ENCODE peak calls at places on chromosomes 4 and X, in four cellular contexts. One of them, this sample, is unnamed.

GRCh38 chrX:130669233-130669632 is 233.8 kb downstream of the ENOX2 start:
- DNase-seq in right cardiac atrium: no peak
- DNase-seq in neural crest cell: no peak
- DNase-seq in activated T-helper 1 cell treated with anti-CD3 and anti-CD28 coated beads, Interleukin-2, amount 50 U/mL, for 16 hours: no peak
- DNase-seq in this sample: no peak

GRCh38 chr4:40956726-40957255 is 207.0 kb downstream of the NSUN7 start:
- DNase-seq in right cardiac atrium: no peak
- DNase-seq in neural crest cell: no peak
- DNase-seq in activated T-helper 1 cell treated with anti-CD3 and anti-CD28 coated beads, Interleukin-2, amount 50 U/mL, for 16 hours: no peak
- DNase-seq in this sample: no peak

GRCh38 chr4:174631901-174632758 is 109.8 kb upstream of the HPGD start:
- DNase-seq in right cardiac atrium: no peak
- DNase-seq in neural crest cell: no peak
- DNase-seq in activated T-helper 1 cell treated with anti-CD3 and anti-CD28 coated beads, Interleukin-2, amount 50 U/mL, for 16 hours: no peak
- DNase-seq in this sample: no peak

GRCh38 chrX:15244421-15244820 is 25.5 kb downstream of the ASB9 start:
- DNase-seq in right cardiac atrium: no peak
- DNase-seq in neural crest cell: no peak
- DNase-seq in activated T-helper 1 cell treated with anti-CD3 and anti-CD28 coated beads, Interleukin-2, amount 50 U/mL, for 16 hours: no peak
- DNase-seq in this sample: no peak

GRCh38 chrX:36867143-36867542 is 141.0 kb upstream of the FAM47C start:
- DNase-seq in right cardiac atrium: no peak
- DNase-seq in neural crest cell: peak
- DNase-seq in activated T-helper 1 cell treated with anti-CD3 and anti-CD28 coated beads, Interleukin-2, amount 50 U/mL, for 16 hours: no peak
- DNase-seq in this sample: no peak

GRCh38 chrX:154548028-154548316 is 552 bp downstream of the IKBKG start:
- DNase-seq in right cardiac atrium: no peak
- DNase-seq in neural crest cell: no peak
- DNase-seq in activated T-helper 1 cell treated with anti-CD3 and anti-CD28 coated beads, Interleukin-2, amount 50 U/mL, for 16 hours: no peak
- DNase-seq in this sample: no peak

GRCh38 chr4:74109894-74110605 is 11.1 kb upstream of the CXCL2 start:
- DNase-seq in right cardiac atrium: no peak
- DNase-seq in neural crest cell: no peak
- DNase-seq in activated T-helper 1 cell treated with anti-CD3 and anti-CD28 coated beads, Interleukin-2, amount 50 U/mL, for 16 hours: no peak
- DNase-seq in this sample: no peak

GRCh38 chr4:16192067-16192466 is 34.2 kb downstream of the TAPT1 start:
- DNase-seq in right cardiac atrium: no peak
- DNase-seq in neural crest cell: no peak
- DNase-seq in activated T-helper 1 cell treated with anti-CD3 and anti-CD28 coated beads, Interleukin-2, amount 50 U/mL, for 16 hours: no peak
- DNase-seq in this sample: no peak

GRCh38 chr4:161457906-161458305 is 705.9 kb downstream of the FSTL5 start:
- DNase-seq in right cardiac atrium: no peak
- DNase-seq in neural crest cell: no peak
- DNase-seq in activated T-helper 1 cell treated with anti-CD3 and anti-CD28 coated beads, Interleukin-2, amount 50 U/mL, for 16 hours: no peak
- DNase-seq in this sample: no peak

GRCh38 chrX:45765726-45766125 is 565.0 kb upstream of the DIPK2B start:
- DNase-seq in right cardiac atrium: no peak
- DNase-seq in neural crest cell: no peak
- DNase-seq in activated T-helper 1 cell treated with anti-CD3 and anti-CD28 coated beads, Interleukin-2, amount 50 U/mL, for 16 hours: no peak
- DNase-seq in this sample: no peak

GRCh38 chrX:71908387-71908786 is 2.3 kb upstream of the NHSL2 start:
- DNase-seq in right cardiac atrium: no peak
- DNase-seq in neural crest cell: no peak
- DNase-seq in activated T-helper 1 cell treated with anti-CD3 and anti-CD28 coated beads, Interleukin-2, amount 50 U/mL, for 16 hours: no peak
- DNase-seq in this sample: no peak

GRCh38 chr4:39825741-39826231 is 127.8 kb downstream of the UBE2K start:
- DNase-seq in right cardiac atrium: no peak
- DNase-seq in neural crest cell: no peak
- DNase-seq in activated T-helper 1 cell treated with anti-CD3 and anti-CD28 coated beads, Interleukin-2, amount 50 U/mL, for 16 hours: no peak
- DNase-seq in this sample: no peak

GRCh38 chr4:89586864-89587263 is 250.1 kb downstream of the SNCA start:
- DNase-seq in right cardiac atrium: no peak
- DNase-seq in neural crest cell: no peak
- DNase-seq in activated T-helper 1 cell treated with anti-CD3 and anti-CD28 coated beads, Interleukin-2, amount 50 U/mL, for 16 hours: no peak
- DNase-seq in this sample: no peak

GRCh38 chr4:76998251-76998901 is 48.8 kb downstream of the SEPTIN11 start:
- DNase-seq in right cardiac atrium: no peak
- DNase-seq in neural crest cell: no peak
- DNase-seq in activated T-helper 1 cell treated with anti-CD3 and anti-CD28 coated beads, Interleukin-2, amount 50 U/mL, for 16 hours: no peak
- DNase-seq in this sample: no peak

GRCh38 chr4:136864580-136865185 is 667.6 kb downstream of the PCDH18 start:
- DNase-seq in right cardiac atrium: peak
- DNase-seq in neural crest cell: peak
- DNase-seq in activated T-helper 1 cell treated with anti-CD3 and anti-CD28 coated beads, Interleukin-2, amount 50 U/mL, for 16 hours: no peak
- DNase-seq in this sample: no peak

GRCh38 chrX:152904151-152905080 is 6.5 kb downstream of the ZNF185 start:
- DNase-seq in right cardiac atrium: peak
- DNase-seq in neural crest cell: peak
- DNase-seq in activated T-helper 1 cell treated with anti-CD3 and anti-CD28 coated beads, Interleukin-2, amount 50 U/mL, for 16 hours: no peak
- DNase-seq in this sample: peak

GRCh38 chrX:10197597-10198210 is 40.9 kb downstream of the CLCN4 start:
- DNase-seq in right cardiac atrium: no peak
- DNase-seq in neural crest cell: no peak
- DNase-seq in activated T-helper 1 cell treated with anti-CD3 and anti-CD28 coated beads, Interleukin-2, amount 50 U/mL, for 16 hours: no peak
- DNase-seq in this sample: no peak